ENCODE peak calls at places on chromosomes 13 and 19, in ten cellular contexts. I, T, Y, B, S, M, U, X, E and N are unnamed samples.

GRCh38 chr13:54261856-54262255 is 1233.2 kb downstream of the OLFM4 start:
- DNase-seq in I (no peak), T (no peak), Y (no peak), B (no peak), S (no peak), M (no peak), U (no peak), X (no peak), E (no peak), N (no peak)

GRCh38 chr19:49213791-49214190 is 56.2 kb downstream of the TRPM4 start:
- DNase-seq in I (no peak), T (no peak), Y (no peak), B (no peak), S (no peak), M (no peak), U (no peak), X (no peak), E (no peak), N (no peak)

GRCh38 chr13:78764665-78765064 is 105.7 kb upstream of the OBI1 start:
- DNase-seq in I (no peak), T (no peak), Y (no peak), B (no peak), S (no peak), M (no peak), U (no peak), X (no peak), E (no peak), N (peak)

GRCh38 chr19:15417699-15418098 is 1.1 kb downstream of the AKAP8L start:
- DNase-seq in I (no peak), T (no peak), Y (no peak), B (no peak), S (no peak), M (no peak), U (peak), X (no peak), E (no peak), N (no peak)

GRCh38 chr19:9850235-9850959 is 15.3 kb downstream of the PIN1 start:
- DNase-seq in I (no peak), T (no peak), Y (no peak), B (no peak), S (no peak), M (no peak), U (peak), X (no peak), E (no peak), N (no peak)

GRCh38 chr19:53898680-53899341 is 10.3 kb upstream of the CACNG7 start:
- DNase-seq in I (no peak), T (no peak), Y (no peak), B (no peak), S (no peak), M (no peak), U (no peak), X (no peak), E (no peak), N (peak)

GRCh38 chr13:45356966-45357689 is 16.1 kb upstream of the TPT1 start:
- DNase-seq in I (no peak), T (no peak), Y (no peak), B (no peak), S (no peak), M (no peak), U (no peak), X (no peak), E (no peak), N (no peak)

GRCh38 chr13:105441406-105441805 is 1094.1 kb downstream of the EFNB2 start:
- DNase-seq in I (no peak), T (no peak), Y (no peak), B (no peak), S (no peak), M (no peak), U (no peak), X (no peak), E (no peak), N (no peak)

GRCh38 chr13:113937073-113937472 is 36.8 kb downstream of the C13orf46 start:
- DNase-seq in I (no peak), T (no peak), Y (no peak), B (no peak), S (no peak), M (no peak), U (no peak), X (no peak), E (no peak), N (no peak)

GRCh38 chr13:80037505-80037888 is 303.4 kb downstream of the SPRY2 start:
- DNase-seq in I (no peak), T (no peak), Y (no peak), B (no peak), S (no peak), M (no peak), U (no peak), X (peak), E (no peak), N (no peak)

GRCh38 chr13:70237131-70237530 is 128.9 kb upstream of the KLHL1 start:
- DNase-seq in I (no peak), T (no peak), Y (no peak), B (no peak), S (no peak), M (no peak), U (no peak), X (no peak), E (no peak), N (no peak)

GRCh38 chr19:1864480-1865171 is 1.2 kb upstream of the KLF16 start:
- DNase-seq in I (peak), T (peak), Y (peak), B (peak), S (peak), M (no peak), U (peak), X (peak), E (no peak), N (peak)

GRCh38 chr19:54551950-54552912 is 21.4 kb upstream of the LILRA2 start:
- DNase-seq in I (peak), T (no peak), Y (no peak), B (peak), S (no peak), M (no peak), U (no peak), X (no peak), E (no peak), N (no peak)

GRCh38 chr19:6801397-6802086 is 29.0 kb downstream of the VAV1 start:
- DNase-seq in I (peak), T (peak), Y (peak), B (peak), S (peak), M (no peak), U (peak), X (no peak), E (peak), N (peak)

GRCh38 chr13:111241006-111241755 is 79.3 kb upstream of the TEX29 start:
- DNase-seq in I (no peak), T (no peak), Y (no peak), B (peak), S (no peak), M (no peak), U (no peak), X (no peak), E (no peak), N (no peak)